ENCODE peak calls at places on chromosomes 5 and 9, in six cellular contexts. Y is GM12892, R is GM12878, S is H1, C is HepG2, U is K562. I is an unnamed sample.
A peak's percentile ranks its signal among the peaks of the same experiment; 100 is the strongest.

GRCh38 chr9:123368481-123369153 is 12.6 kb downstream of the CRB2 start:
- DNase-seq in Y (no peak), R (no peak), S (no peak), C (no peak), U (no peak), I (no peak)

GRCh38 chr9:136726631-136727191 is 14.3 kb downstream of the DIPK1B start:
- DNase-seq in Y (no peak), R (peak; percentile 21), S (no peak), C (peak; percentile 67), U (peak; percentile 65), I (peak; percentile 74)

GRCh38 chr5:145797336-145797735 is 37.8 kb downstream of the PRELID2 start:
- DNase-seq in Y (no peak), R (no peak), S (no peak), C (no peak), U (no peak), I (no peak)

GRCh38 chr5:75862872-75863271 is 145.6 kb upstream of the POC5 start:
- DNase-seq in Y (no peak), R (no peak), S (no peak), C (peak; percentile 41), U (no peak), I (no peak)

GRCh38 chr9:133691191-133691590 is 47.0 kb downstream of the SARDH start:
- DNase-seq in Y (no peak), R (no peak), S (no peak), C (no peak), U (no peak), I (no peak)

GRCh38 chr9:34578241-34579096 is 11.1 kb downstream of the CNTFR start:
- DNase-seq in Y (no peak), R (no peak), S (no peak), C (no peak), U (no peak), I (no peak)

GRCh38 chr5:16808936-16809815 is 126.9 kb downstream of the MYO10 start:
- DNase-seq in Y (no peak), R (no peak), S (no peak), C (peak; percentile 10), U (no peak), I (no peak)

GRCh38 chr5:156762656-156763055 is 87.4 kb upstream of the PPP1R2B start:
- DNase-seq in Y (no peak), R (no peak), S (no peak), C (no peak), U (no peak), I (no peak)

GRCh38 chr5:74034738-74035137 is 408.7 kb downstream of the ARHGEF28 start:
- DNase-seq in Y (no peak), R (no peak), S (no peak), C (no peak), U (no peak), I (no peak)

GRCh38 chr5:1751026-1751863 is 48.4 kb downstream of the MRPL36 start:
- DNase-seq in Y (no peak), R (no peak), S (no peak), C (no peak), U (no peak), I (no peak)

GRCh38 chr5:123125172-123125508 is 36.1 kb downstream of the PRDM6 start:
- DNase-seq in Y (no peak), R (no peak), S (no peak), C (no peak), U (no peak), I (no peak)

GRCh38 chr5:172793577-172794488 is 22.8 kb upstream of the DUSP1 start:
- DNase-seq in Y (no peak), R (no peak), S (no peak), C (peak; percentile 70), U (peak; percentile 53), I (no peak)

GRCh38 chr9:98091735-98092632 is 27.0 kb downstream of the TRIM14 start:
- DNase-seq in Y (no peak), R (no peak), S (no peak), C (no peak), U (no peak), I (no peak)

GRCh38 chr9:5630038-5630507 is 1.2 kb downstream of the RIC1 start:
- DNase-seq in Y (no peak), R (no peak), S (no peak), C (peak; percentile 16), U (no peak), I (no peak)

GRCh38 chr9:78857371-78858225 is 560.7 kb downstream of the PSAT1 start:
- DNase-seq in Y (no peak), R (no peak), S (no peak), C (no peak), U (no peak), I (no peak)

GRCh38 chr5:123156577-123157296 is 67.7 kb downstream of the PRDM6 start:
- DNase-seq in Y (no peak), R (no peak), S (no peak), C (no peak), U (no peak), I (no peak)

DNA sequence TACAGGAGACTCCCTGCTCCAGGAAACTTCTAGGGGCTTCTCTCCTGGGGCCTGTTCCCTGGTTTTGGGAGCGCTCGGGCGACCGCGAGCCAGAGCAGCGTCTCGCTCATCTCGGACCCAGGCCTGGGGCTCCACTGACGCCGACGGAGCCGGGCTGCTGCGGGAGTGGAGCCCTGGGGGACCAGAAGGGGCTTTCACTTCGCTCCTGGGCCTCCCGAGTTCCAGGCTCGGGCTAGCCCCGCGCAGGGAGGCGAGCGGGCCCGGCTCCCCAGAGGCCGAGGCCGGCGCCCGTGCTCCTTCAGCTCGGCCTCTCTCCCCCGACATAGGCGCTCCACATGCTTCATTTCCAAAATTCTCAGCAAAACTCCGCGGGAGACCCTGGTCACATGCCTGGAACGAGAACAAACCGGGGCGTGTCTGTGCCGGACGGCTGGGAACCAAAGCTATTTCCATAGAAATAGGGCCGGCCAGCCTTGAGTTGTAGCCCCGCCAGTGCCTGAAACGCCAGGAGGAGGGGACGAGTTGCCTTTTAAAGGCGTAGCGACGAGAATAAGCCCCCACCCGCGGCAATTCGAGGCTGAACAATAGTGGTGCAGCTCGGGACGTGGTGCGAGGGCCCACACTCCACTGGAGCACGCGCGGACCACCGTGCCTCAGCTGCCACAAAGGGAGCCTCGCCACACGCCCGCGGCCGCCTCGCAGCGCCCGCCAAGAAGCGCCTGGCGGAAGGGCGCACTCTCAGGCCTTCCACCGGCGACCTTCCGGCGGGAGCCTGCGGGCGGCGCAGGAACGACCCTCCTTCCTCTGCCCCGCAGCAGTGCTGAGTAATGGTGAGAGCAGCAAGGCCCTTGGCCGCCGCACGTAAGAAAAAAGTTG is 1.1 kb upstream of the G3BP1 start:
- DNase-seq in Y (peak; percentile 52), R (no peak), S (peak; percentile 56), C (no peak), U (peak; percentile 67), I (peak; percentile 59)
- TF ChIP-seq POLR2A in Y (peak; percentile 82), R (peak; percentile 99), S (no peak), C (no peak), U (peak; percentile 86), I (peak; percentile 50)

DNA sequence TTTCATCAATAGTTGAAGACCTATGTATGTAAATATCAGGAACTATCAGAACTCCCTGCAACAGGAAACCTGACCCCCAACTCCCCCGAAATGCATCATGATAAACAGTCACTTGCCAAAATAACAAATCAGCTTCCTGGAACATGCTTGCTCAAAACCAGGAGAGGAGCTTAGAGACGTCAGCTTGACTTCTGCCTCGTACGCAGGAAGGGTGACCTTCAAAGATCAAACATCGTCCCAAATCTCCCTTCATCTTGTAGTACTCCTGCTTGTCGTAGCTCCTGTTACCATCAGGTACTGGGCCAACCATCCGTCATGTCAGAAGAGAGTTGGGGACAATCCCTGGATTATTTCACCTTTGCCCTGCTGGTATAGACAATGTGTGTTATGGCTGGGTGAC is 396.1 kb downstream of the GADD45G start:
- DNase-seq in Y (no peak), R (no peak), S (no peak), C (no peak), U (no peak), I (no peak)
- TF ChIP-seq POLR2AphosphoS5 in Y (no peak), R (no peak), S (no peak), C (no peak), U (no peak), I (no peak)

DNA sequence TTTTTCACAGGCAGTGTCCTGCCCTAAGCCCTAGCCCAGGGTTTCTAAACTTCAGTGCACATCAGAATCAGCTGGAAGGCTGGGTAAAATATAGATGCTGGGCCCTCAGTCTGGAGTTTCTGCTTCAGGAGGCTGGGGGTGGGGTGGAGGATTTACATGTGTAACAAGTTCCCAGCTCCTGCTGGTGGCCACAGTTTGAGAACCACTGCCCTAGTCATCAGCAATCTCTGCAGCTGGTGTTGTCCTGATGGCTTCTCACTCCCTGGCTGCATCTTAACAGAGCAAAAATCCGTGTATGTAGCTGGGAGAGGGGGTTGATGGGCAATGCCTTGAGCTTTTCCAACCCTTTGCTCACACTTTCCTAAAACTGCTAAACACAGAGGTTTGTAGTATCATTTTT is 186.0 kb upstream of the KLF9 start:
- DNase-seq in Y (no peak), R (no peak), S (no peak), C (no peak), U (no peak), I (no peak)
- TF ChIP-seq TAF1 in Y (no peak), R (no peak), S (no peak), C (no peak), U (no peak), I (no peak)

GRCh38 chr5:118987988-118988945 is at the start of gene DTWD2:
- DNase-seq in Y (peak; percentile 83), R (peak; percentile 81), S (peak; percentile 92), C (peak; percentile 92), U (peak; percentile 95), I (peak; percentile 88)
- TF ChIP-seq POLR2A in Y (peak; percentile 23), R (peak; percentile 83), S (peak; percentile 85), C (peak; percentile 60), U (peak; percentile 87), I (peak; percentile 24)

DNA sequence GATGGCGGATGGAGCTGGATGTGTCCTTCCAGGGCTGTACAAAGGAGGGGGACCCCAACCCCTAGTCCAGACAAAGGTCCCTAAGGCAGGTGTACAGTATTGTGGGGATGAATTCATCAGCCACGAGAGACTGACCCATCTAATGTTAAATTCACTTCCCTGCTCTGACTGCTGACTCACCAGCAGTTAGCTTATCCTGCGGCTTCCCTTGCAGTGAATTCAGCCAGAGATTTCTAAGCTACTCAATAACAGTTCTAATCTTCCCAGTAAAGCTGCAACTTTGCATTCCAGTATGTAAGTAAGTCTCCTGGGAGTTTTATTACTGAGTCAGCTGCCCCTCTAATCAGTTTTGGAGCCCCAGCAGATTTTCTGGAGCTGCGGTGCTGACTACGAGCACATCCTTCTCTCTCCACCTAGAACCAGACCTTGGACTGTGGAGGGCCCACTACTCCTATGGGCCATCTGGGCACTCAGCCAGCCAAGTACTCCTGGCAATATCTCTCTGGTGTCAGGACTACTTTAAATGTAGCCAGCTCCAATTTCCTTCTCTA is 16.1 kb downstream of the B4GALT1 start:
- DNase-seq in Y (no peak), R (no peak), S (no peak), C (peak; percentile 63), U (peak; percentile 32), I (no peak)
- TF ChIP-seq POLR2AphosphoS5 in Y (no peak), R (no peak), S (no peak), C (no peak), U (no peak), I (no peak)